ENCODE peak calls at places on chromosomes 4 and X, in five cellular contexts. Q is activated CD4-positive, alpha-beta T cell treated with anti-CD3 and anti-CD28 coated beads, Interleukin-2, amount 10 ng/mL, durations not matched to agents 7 days and 5 days; F is thyroid gland; O is psoas muscle; X is lower lobe of right lung. S is an unnamed sample.

GRCh38 chrX:24965400-24965799 is 50.4 kb downstream of the ARX start:
- DNase-seq in Q (no peak), F (no peak), O (no peak), X (no peak), S (no peak)

GRCh38 chr4:165588534-165589310 is 209.9 kb downstream of the CPE start:
- DNase-seq in Q (no peak), F (no peak), O (no peak), X (no peak), S (no peak)

GRCh38 chrX:40514376-40514775 is 66.4 kb upstream of the ATP6AP2 start:
- DNase-seq in Q (no peak), F (no peak), O (no peak), X (no peak), S (no peak)

GRCh38 chrX:111511477-111511876 is at the start of gene SERTM2:
- DNase-seq in Q (no peak), F (no peak), O (no peak), X (no peak), S (no peak)

GRCh38 chr4:15327311-15328298 is 100.2 kb upstream of the C1QTNF7 start:
- DNase-seq in Q (no peak), F (no peak), O (no peak), X (no peak), S (no peak)

GRCh38 chr4:182749768-182750167 is 167.4 kb downstream of the DCTD start:
- DNase-seq in Q (no peak), F (no peak), O (no peak), X (no peak), S (no peak)

GRCh38 chr4:95693594-95693993 is 144.8 kb upstream of the UNC5C start:
- DNase-seq in Q (no peak), F (no peak), O (no peak), X (no peak), S (no peak)

GRCh38 chr4:98688416-98689290 is 30.2 kb upstream of the TSPAN5 start:
- DNase-seq in Q (no peak), F (no peak), O (no peak), X (no peak), S (no peak)

GRCh38 chrX:77946571-77946970 is 22.9 kb downstream of the PGAM4 start:
- DNase-seq in Q (no peak), F (no peak), O (no peak), X (no peak), S (no peak)

GRCh38 chr4:15436515-15436914 is 8.7 kb downstream of the C1QTNF7 start:
- DNase-seq in Q (no peak), F (peak), O (no peak), X (no peak), S (peak)

GRCh38 chr4:69858683-69859082 is 1.3 kb downstream of the SULT1E1 start:
- DNase-seq in Q (no peak), F (no peak), O (no peak), X (no peak), S (no peak)

GRCh38 chrX:98067611-98068010 is 1183.9 kb downstream of the RPA4 start:
- DNase-seq in Q (no peak), F (no peak), O (no peak), X (no peak), S (no peak)

GRCh38 chr4:2924765-2925301 is 38.4 kb downstream of the NOP14 start:
- DNase-seq in Q (no peak), F (peak), O (no peak), X (peak), S (no peak)

GRCh38 chr4:76987153-76987562 is 37.6 kb downstream of the SEPTIN11 start:
- DNase-seq in Q (no peak), F (no peak), O (peak), X (no peak), S (no peak)

GRCh38 chrX:128142745-128143144 is 90.5 kb upstream of the ACTRT1 start:
- DNase-seq in Q (no peak), F (no peak), O (no peak), X (no peak), S (no peak)

GRCh38 chrX:17459008-17459407 is 84.0 kb downstream of the NHS start:
- DNase-seq in Q (no peak), F (no peak), O (peak), X (no peak), S (no peak)

GRCh38 chr4:153142700-153143438 is 61.4 kb upstream of the TRIM2 start:
- DNase-seq in Q (peak), F (peak), O (peak), X (peak), S (peak)

GRCh38 chr4:4271912-4272311 is 18.0 kb downstream of the LYAR start:
- DNase-seq in Q (no peak), F (no peak), O (no peak), X (peak), S (no peak)

GRCh38 chr4:115292320-115293092 is 179.1 kb upstream of the NDST4 start:
- DNase-seq in Q (no peak), F (no peak), O (no peak), X (no peak), S (no peak)